ENCODE peak calls at places on chromosomes 13 and 19, in ten cellular contexts. C is pancreas; F is uterus; K is lung; Z is brain microvascular endothelial cell; G is H1; T is dorsolateral prefrontal cortex; S is naive thymus-derived CD4-positive, alpha-beta T cell; I is GM23248; U is epithelial cell of esophagus. E is an unnamed sample.

GRCh38 chr19:1855828-1856255 is 7.5 kb downstream of the KLF16 start:
- DNase-seq in C (no peak), F (no peak), K (no peak), Z (no peak), G (no peak), T (no peak), S (no peak), I (peak), U (no peak), E (peak)

GRCh38 chr13:50104493-50104892 is 89.2 kb downstream of the KCNRG start:
- DNase-seq in C (no peak), F (no peak), K (no peak), Z (no peak), G (no peak), T (no peak), S (no peak), I (peak), U (peak), E (peak)

GRCh38 chr13:113080361-113080831 is 25.2 kb upstream of the F7 start:
- DNase-seq in C (no peak), F (no peak), K (no peak), Z (no peak), G (no peak), T (no peak), S (no peak), I (no peak), U (no peak), E (no peak)

GRCh38 chr19:40217921-40218890 is at the start of gene TTC9B:
- DNase-seq in C (no peak), F (no peak), K (no peak), Z (no peak), G (peak), T (peak), S (no peak), I (peak), U (no peak), E (no peak)

GRCh38 chr19:55369651-55370304 is 485 bp downstream of the IL11 start:
- DNase-seq in C (no peak), F (no peak), K (no peak), Z (peak), G (peak), T (no peak), S (no peak), I (peak), U (peak), E (peak)

GRCh38 chr19:16078311-16078758 is 2.0 kb downstream of the TPM4 start:
- DNase-seq in C (no peak), F (peak), K (no peak), Z (no peak), G (no peak), T (no peak), S (no peak), I (peak), U (peak), E (peak)

GRCh38 chr13:20353973-20354372 is 121.9 kb upstream of the GJB6 start:
- DNase-seq in C (no peak), F (no peak), K (no peak), Z (no peak), G (no peak), T (no peak), S (no peak), I (peak), U (peak), E (peak)

GRCh38 chr13:98997738-98998641 is 20.1 kb upstream of the DOCK9 start:
- DNase-seq in C (no peak), F (no peak), K (no peak), Z (no peak), G (peak), T (no peak), S (no peak), I (peak), U (peak), E (peak)

GRCh38 chr13:36834299-36834698 is 15.3 kb downstream of the RFXAP start:
- DNase-seq in C (no peak), F (no peak), K (no peak), Z (no peak), G (no peak), T (no peak), S (no peak), I (peak), U (peak), E (no peak)

GRCh38 chr19:33740811-33741396 is 55.8 kb upstream of the KCTD15 start:
- DNase-seq in C (peak), F (no peak), K (no peak), Z (peak), G (peak), T (no peak), S (no peak), I (peak), U (peak), E (peak)

GRCh38 chr19:48752511-48753365 is at the start of gene FUT1:
- DNase-seq in C (peak), F (no peak), K (peak), Z (no peak), G (peak), T (peak), S (no peak), I (peak), U (peak), E (peak)

GRCh38 chr19:57105976-57106610 is 13.7 kb upstream of the USP29 start:
- DNase-seq in C (no peak), F (no peak), K (no peak), Z (no peak), G (no peak), T (no peak), S (no peak), I (no peak), U (no peak), E (no peak)

DNA sequence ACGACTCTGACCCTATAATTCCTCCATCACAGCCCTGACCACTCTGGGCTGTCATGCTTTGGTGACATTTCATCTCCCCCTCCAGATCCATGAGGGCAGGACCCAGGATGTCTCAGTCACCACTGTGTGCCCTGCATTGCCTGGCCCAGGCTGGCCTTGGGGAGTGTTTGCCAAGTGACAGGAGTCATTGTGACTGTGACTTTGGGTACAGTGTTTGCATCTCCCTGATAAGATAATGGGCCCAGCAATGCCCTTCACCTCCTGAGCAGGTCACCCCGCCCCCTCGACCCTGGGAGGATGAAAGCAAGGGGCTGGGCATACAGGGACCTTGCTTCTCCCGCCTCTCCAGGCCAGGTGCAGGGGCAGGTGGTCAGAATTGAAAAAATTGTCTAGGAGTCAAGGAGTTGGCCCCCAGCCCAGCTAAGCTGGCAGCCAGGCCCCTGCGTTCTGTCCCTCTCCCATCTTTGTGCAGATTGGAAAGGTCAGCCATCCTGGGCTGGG is 5.9 kb upstream of the ATP4A start:
- DNase-seq in C (peak), F (no peak), K (no peak), Z (no peak), G (no peak), T (no peak), S (no peak), I (no peak), U (no peak), E (no peak)
- H3K4me3 ChIP-seq in C (no peak), F (no peak), K (no peak), Z (no peak), G (no peak), T (no peak), S (no peak), I (no peak), U (no peak), E (no peak)

DNA sequence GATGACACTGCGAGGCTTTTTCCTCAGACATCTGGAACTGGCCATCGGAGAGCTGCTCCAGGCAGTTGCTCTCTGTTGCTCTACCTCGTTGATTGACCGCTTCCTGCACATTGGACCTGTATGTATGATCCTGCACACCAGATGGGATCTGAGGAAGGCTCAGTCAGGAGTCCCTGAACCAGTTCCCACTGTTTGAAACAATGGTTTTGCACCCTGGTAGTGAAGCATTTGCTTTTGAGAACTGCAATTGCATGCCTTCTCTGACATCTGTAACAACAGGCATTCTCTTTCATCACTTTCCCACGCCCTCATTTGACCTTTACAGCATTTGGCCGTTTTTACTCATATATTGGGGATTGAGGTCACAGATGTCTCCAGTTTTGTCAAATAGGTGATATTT is 61.1 kb upstream of the NPAS1 start:
- DNase-seq in C (no peak), F (no peak), K (no peak), Z (peak), G (no peak), T (no peak), S (no peak), I (peak), U (no peak), E (peak)
- H3K4me3 ChIP-seq in C (no peak), F (no peak), K (no peak), Z (no peak), G (no peak), T (no peak), S (no peak), I (no peak), U (no peak), E (no peak)

GRCh38 chr19:19662344-19662743 is 1.1 kb downstream of the ATP13A1 start:
- DNase-seq in C (no peak), F (no peak), K (no peak), Z (no peak), G (peak), T (no peak), S (no peak), I (no peak), U (no peak), E (no peak)

GRCh38 chr19:19663292-19664120 is at the start of gene ATP13A1:
- DNase-seq in C (peak), F (peak), K (peak), Z (peak), G (peak), T (peak), S (peak), I (peak), U (peak), E (peak)

GRCh38 chr19:19662866-19663291 is 597 bp downstream of the ATP13A1 start:
- DNase-seq in C (no peak), F (no peak), K (peak), Z (no peak), G (no peak), T (no peak), S (no peak), I (peak), U (no peak), E (no peak)

GRCh38 chr19:19661141-19661674 is 2.3 kb downstream of the ATP13A1 start:
- DNase-seq in C (no peak), F (no peak), K (no peak), Z (no peak), G (peak), T (no peak), S (no peak), I (no peak), U (no peak), E (no peak)

DNA sequence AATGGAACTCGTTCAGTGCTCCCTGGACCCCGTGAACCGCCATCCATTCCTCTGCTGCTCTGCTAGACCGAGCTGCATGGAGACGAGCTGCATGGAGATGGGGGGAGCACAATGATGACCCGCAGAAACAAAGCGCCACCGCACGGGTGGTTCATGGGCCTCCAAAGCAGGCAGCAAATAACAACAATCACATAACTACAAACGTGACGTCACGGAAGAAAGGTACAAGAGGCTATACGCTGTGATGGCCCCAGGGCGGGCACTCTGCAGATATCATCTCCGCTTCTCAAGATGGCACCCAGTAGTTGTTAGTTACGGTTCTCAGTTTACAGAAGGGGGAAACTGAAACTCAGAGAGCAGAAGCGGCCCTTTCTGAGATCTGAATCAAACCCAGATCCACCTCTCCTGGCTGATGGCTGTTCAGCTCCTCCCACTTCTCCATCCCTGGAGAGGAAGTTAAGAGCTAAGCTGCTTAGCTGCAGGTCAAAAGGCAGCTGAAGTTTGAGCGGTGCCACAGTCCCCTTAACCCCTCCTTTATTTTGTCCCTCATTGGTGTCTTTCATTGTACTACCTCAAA is 1.7 kb downstream of the ATP13A1 start:
- DNase-seq in C (no peak), F (no peak), K (no peak), Z (no peak), G (peak), T (no peak), S (no peak), I (peak), U (no peak), E (no peak)
- H3K4me3 ChIP-seq in C (no peak), F (no peak), K (no peak), Z (peak), G (no peak), T (peak), S (peak), I (peak), U (peak), E (peak)

DNA sequence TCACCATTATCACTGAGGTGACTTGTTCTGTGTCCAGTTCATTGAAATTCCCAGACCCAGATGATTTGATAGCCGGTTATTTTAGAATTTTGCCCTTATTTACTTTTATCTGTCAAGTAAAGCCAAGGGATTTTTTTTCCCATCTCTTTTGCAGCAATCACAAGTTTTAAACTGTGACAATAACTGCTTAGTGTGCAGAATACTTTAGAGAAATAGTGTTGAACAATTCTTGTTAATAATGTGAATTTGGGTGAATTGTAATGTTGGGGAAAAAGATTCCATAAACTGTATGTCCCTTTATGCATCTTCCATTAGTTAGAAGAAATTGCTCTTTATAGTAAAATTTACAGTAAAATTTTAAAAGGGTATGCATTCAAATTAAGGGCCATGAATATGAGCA is 79.5 kb downstream of the SLITRK6 start:
- DNase-seq in C (no peak), F (no peak), K (no peak), Z (no peak), G (no peak), T (no peak), S (no peak), I (no peak), U (no peak), E (no peak)
- H3K4me3 ChIP-seq in C (no peak), F (no peak), K (no peak), Z (no peak), G (no peak), T (no peak), S (no peak), I (no peak), U (no peak), E (no peak)

GRCh38 chr19:52095172-52096014 is at the start of gene ZNF841:
- DNase-seq in C (peak), F (peak), K (peak), Z (peak), G (peak), T (peak), S (peak), I (peak), U (peak), E (peak)
- H3K4me3 ChIP-seq in C (peak), F (peak), K (peak), Z (peak), G (peak), T (peak), S (peak), I (peak), U (peak), E (peak)

DNA sequence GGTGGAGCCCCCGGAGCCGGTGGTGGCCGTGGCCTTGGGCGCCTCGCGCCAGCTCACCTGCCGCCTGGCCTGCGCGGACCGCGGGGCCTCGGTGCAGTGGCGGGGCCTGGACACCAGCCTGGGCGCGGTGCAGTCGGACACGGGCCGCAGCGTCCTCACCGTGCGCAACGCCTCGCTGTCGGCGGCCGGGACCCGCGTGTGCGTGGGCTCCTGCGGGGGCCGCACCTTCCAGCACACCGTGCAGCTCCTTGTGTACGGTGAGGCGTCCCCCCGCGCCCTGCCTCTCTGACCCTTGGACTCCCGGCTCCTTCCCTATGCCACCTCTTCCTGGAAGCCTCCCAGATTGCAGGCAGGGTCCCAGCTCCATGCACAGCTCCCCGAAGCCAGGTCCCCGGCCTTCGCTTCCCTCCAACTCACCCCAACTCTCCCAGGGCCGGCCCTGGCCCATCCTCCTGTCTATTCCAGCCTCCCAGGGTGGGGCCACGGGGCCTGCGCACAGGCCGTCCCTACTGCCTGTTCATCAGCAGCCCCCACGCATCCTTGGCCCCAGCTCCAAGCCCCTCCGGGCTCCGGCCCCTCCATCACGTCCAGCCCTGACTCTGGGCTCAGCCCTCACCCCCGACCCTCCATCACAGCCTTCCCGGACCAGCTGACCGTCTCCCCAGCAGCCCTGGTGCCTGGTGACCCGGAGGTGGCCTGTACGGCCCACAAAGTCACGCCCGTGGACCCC is 1.7 kb downstream of the MADCAM1 start:
- DNase-seq in C (no peak), F (no peak), K (no peak), Z (no peak), G (peak), T (no peak), S (no peak), I (no peak), U (no peak), E (no peak)
- H3K4me3 ChIP-seq in C (no peak), F (no peak), K (no peak), Z (no peak), G (peak), T (peak), S (no peak), I (no peak), U (no peak), E (no peak)

DNA sequence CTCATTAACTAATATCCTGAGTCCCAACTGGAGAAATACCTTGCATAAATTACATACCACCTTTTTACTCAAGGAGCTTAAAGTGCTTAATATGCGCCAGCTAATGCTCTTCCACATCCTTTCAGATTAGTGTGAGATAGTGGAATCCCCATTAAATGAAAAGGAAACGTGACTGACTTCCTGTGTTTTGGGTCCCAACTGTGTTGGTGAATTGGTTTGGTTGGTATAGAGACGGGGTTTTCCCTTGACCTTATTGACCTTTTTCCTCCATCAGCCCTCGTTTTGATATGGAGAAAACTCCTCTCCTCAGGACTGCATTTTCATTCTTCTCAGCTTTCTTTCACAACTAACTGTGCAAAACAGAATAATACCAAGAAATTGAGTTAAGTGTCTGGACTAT is 163.5 kb downstream of the PAN3 start:
- DNase-seq in C (no peak), F (no peak), K (no peak), Z (no peak), G (no peak), T (no peak), S (no peak), I (no peak), U (no peak), E (no peak)
- H3K4me3 ChIP-seq in C (no peak), F (no peak), K (no peak), Z (no peak), G (no peak), T (no peak), S (no peak), I (no peak), U (no peak), E (no peak)

GRCh38 chr19:43574424-43575155 is 737 bp downstream of the XRCC1 start:
- DNase-seq in C (no peak), F (no peak), K (no peak), Z (peak), G (no peak), T (no peak), S (no peak), I (peak), U (peak), E (no peak)

GRCh38 chr19:43575156-43575950 is at the start of the genes PINLYP and XRCC1:
- DNase-seq in C (peak), F (peak), K (peak), Z (peak), G (peak), T (peak), S (peak), I (peak), U (peak), E (peak)

GRCh38 chr19:43578787-43579186 is 3.2 kb downstream of the PINLYP start:
- DNase-seq in C (no peak), F (no peak), K (no peak), Z (no peak), G (no peak), T (no peak), S (no peak), I (no peak), U (no peak), E (no peak)

GRCh38 chr19:43576479-43576878 is 878 bp downstream of the PINLYP start:
- DNase-seq in C (no peak), F (no peak), K (no peak), Z (no peak), G (no peak), T (no peak), S (no peak), I (no peak), U (peak), E (no peak)

GRCh38 chr19:43575955-43576451 is 402 bp downstream of the PINLYP start:
- DNase-seq in C (no peak), F (no peak), K (no peak), Z (no peak), G (no peak), T (no peak), S (no peak), I (peak), U (no peak), E (no peak)
- H3K4me3 ChIP-seq in C (peak), F (peak), K (peak), Z (peak), G (peak), T (peak), S (peak), I (peak), U (peak), E (peak)

E was measured in AG10803.